ENCODE peak calls at places on chromosome 22, in four cellular contexts. W is endodermal cell, P is spleen, J is ovary. I is an unnamed sample.

GRCh38 chr22:30420401-30421178 is 5.0 kb upstream of the MTFP1 start:
- DNase-seq in P (no peak), W (no peak), J (no peak), I (no peak)

GRCh38 chr22:21803859-21804258 is 63.6 kb downstream of the MAPK1 start:
- DNase-seq in W (no peak), J (no peak), P (no peak), I (no peak)

GRCh38 chr22:25369133-25369532 is 149.7 kb downstream of the CRYBB2 start:
- DNase-seq in P (no peak), J (no peak), W (no peak), I (no peak)

GRCh38 chr22:46436595-46437163 is 100.7 kb downstream of the CELSR1 start:
- DNase-seq in J (no peak), P (no peak), W (no peak), I (no peak)

GRCh38 chr22:43541462-43542407 is 129.9 kb downstream of the MPPED1 start:
- DNase-seq in P (no peak), J (no peak), W (no peak), I (peak; percentile 31)

GRCh38 chr22:48714231-48714630 is 1113.4 kb downstream of the BRD1 start:
- DNase-seq in P (peak; percentile 53), J (no peak), W (peak; percentile 34), I (peak; percentile 18)

GRCh38 chr22:26673485-26673884 is 16.1 kb downstream of the MIAT start:
- DNase-seq in J (no peak), W (no peak), P (no peak), I (no peak)

GRCh38 chr22:19885841-19886592 is 31.3 kb upstream of the GNB1L start:
- DNase-seq in W (peak; percentile 44), J (no peak), P (peak; percentile 78), I (peak; percentile 66)

GRCh38 chr22:17734197-17734596 is 40.1 kb downstream of the BID start:
- DNase-seq in J (no peak), W (peak; percentile 6), P (no peak), I (no peak)

GRCh38 chr22:43848366-43849171 is 13.7 kb downstream of the SULT4A1 start:
- DNase-seq in J (no peak), P (peak; percentile 63), W (peak; percentile 79), I (peak; percentile 55)

GRCh38 chr22:20257474-20258299 is 10.4 kb downstream of the RTN4R start:
- DNase-seq in W (no peak), P (no peak), J (no peak), I (no peak)

GRCh38 chr22:42471441-42471840 is 39.2 kb upstream of the NFAM1 start:
- DNase-seq in W (no peak), J (no peak), P (no peak), I (no peak)

GRCh38 chr22:30422481-30423295 is 2.9 kb upstream of the MTFP1 start:
- DNase-seq in W (peak; percentile 92), P (no peak), J (peak; percentile 50), I (peak; percentile 90)

GRCh38 chr22:21457023-21457787 is 10.0 kb upstream of the TMEM191C start:
- DNase-seq in W (peak; percentile 50), P (peak; percentile 56), J (no peak), I (no peak)

GRCh38 chr22:33859311-33859710 is 61.0 kb downstream of the LARGE1 start:
- DNase-seq in P (no peak), J (no peak), W (no peak), I (no peak)

GRCh38 chr22:40006641-40007040 is 11.9 kb downstream of the FAM83F start:
- DNase-seq in J (no peak), P (peak; percentile 71), W (no peak), I (peak; percentile 31)

GRCh38 chr22:43110927-43111623 is 525 bp downstream of the BIK start:
- DNase-seq in J (peak; percentile 32), P (peak; percentile 84), W (peak; percentile 68), I (no peak)

DNA sequence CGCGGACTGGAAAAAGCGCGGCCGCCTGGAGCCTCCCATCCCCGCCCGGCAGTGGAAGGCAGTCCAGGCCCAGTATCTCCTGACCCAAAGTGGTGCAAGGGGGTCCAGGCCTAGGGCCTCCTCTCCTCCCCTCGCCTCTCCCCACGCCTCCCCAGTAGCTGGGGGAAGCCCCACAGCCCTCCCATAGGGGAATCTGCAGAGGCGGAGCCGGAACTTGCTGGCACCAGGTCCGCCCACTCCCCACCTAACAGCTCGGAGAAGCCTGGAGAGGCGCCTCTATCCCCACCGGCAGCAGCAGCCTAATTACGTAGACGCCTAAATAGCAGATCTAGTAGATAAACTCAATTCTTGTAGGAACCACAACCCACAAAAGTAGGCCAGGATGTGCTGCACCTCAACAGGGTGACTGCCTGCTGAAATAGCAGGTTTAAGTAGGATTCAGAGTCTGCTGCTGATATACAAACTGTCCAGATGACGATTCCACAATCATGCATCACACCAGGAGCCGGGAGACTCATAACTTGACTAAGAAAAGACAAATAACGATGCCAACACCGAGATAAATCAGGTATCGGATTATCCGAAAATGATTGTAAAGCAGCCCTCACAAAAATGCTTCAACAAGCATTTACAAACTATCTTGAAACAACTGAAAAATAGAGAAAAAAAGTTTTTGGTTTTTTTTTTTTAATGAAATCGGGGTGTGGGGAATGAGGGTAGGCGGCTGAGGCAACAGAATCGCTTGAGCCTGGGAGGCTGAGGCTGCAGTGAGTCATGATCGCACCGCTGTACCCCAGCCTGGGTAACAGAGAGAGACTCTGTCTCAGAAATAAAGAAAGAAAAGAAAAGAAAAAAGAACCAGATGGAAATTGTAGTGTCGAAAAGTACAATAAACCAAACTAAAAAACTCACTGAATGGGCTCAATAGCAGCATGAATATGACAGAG is 11.4 kb upstream of the BRD1 start:
- DNase-seq in P (peak; percentile 89), J (no peak), W (peak; percentile 75), I (peak; percentile 46)
- H3K4me3 ChIP-seq in P (peak overlapping the region; percentile 31), J (no peak overlapping the region), W (no peak overlapping the region), I (no peak overlapping the region)

GRCh38 chr22:31951201-31952093 is 7.1 kb downstream of the YWHAH start:
- DNase-seq in W (no peak), J (no peak), P (peak; percentile 47), I (no peak)

GRCh38 chr22:31952094-31952401 is 7.7 kb downstream of the YWHAH start:
- DNase-seq in J (no peak), P (no peak), W (no peak), I (no peak)

GRCh38 chr22:31953251-31953650 is 8.9 kb downstream of the YWHAH start:
- DNase-seq in P (no peak), J (no peak), W (no peak), I (no peak)

GRCh38 chr22:31950226-31950625 is 5.9 kb downstream of the YWHAH start:
- DNase-seq in J (no peak), W (no peak), P (peak; percentile 14), I (no peak)

DNA sequence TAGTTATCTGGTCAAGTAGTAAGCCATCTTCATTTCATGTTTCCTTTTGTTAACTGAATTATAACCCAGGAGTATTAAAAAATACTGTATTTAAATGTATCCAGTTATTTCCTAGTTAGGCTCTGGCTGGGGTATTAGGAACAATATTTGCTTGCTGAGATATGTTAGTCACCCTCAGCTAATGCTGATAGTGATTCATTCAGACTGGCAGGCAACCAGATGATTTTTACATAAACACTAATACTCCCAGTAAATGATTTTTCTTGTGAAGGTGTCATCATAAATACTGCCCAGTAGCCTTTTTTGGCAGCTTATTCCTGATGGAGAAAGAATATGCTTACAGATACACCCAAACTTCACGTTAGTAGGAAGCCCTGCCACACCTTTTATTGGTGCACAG is 8.1 kb downstream of the YWHAH start:
- DNase-seq in W (no peak), J (no peak), P (no peak), I (no peak)
- H3K27ac ChIP-seq in W (no peak overlapping the region), J (no peak overlapping the region), P (no peak overlapping the region), I (peak overlapping the region; percentile 30)

GRCh38 chr22:38173156-38173906 is 8.3 kb downstream of the PLA2G6 start:
- DNase-seq in W (no peak), J (no peak), P (no peak), I (no peak)

GRCh38 chr22:38176170-38176741 is 5.4 kb downstream of the PLA2G6 start:
- DNase-seq in W (no peak), J (peak; percentile 59), P (peak; percentile 87), I (peak; percentile 80)

GRCh38 chr22:38177044-38177443 is 4.6 kb downstream of the PLA2G6 start:
- DNase-seq in J (peak; percentile 16), P (no peak), W (no peak), I (peak; percentile 17)

GRCh38 chr22:38174626-38175025 is 7.0 kb downstream of the PLA2G6 start:
- DNase-seq in J (no peak), P (no peak), W (no peak), I (no peak)

GRCh38 chr22:38175206-38176118 is 6.2 kb downstream of the PLA2G6 start:
- DNase-seq in J (no peak), W (no peak), P (no peak), I (peak; percentile 72)
- H3K4me1 ChIP-seq in J (peaks cover 8% of the 10 kb centered on the region), W (peaks cover 2% of the 10 kb centered on the region), P (peaks cover 26% of the 10 kb centered on the region), I (no peaks in the 10 kb centered on the region)

DNA sequence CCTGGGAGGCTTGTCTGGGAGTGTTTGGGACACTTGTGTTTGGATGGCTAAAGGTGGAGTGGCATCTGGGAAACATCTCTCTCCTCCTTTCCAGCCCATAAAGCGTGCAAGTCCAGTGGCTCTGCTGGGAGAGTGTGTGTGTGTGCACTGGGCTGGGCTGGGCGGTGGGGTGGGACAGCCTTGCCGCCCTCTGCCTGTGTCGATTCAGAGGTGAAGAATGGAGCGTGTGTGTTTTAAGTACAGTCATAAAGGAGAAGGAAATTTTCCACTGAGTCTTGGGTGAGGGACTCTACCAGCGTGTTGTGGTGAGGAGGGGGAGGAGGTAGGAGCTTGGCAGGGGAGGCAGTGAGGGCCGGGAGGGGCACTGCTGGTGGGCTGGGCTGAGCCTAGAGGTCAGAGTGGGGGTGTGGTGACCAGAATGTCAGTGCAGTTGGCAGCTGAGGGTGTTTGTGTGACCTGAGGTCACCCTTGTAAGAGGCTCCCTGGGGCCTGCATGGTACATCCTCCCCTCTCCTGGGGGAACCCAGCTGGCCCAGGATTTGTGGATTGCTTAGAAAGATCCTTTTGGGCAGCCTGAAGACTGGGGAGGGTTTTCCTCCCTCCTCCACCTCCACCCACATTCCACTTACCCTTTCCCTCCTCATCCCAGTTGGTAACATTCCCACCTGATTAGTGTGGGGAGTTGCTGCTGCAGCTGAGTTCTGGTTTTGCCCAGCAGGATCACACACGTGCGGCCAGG is 1.7 kb downstream of the TIMP3 start:
- DNase-seq in W (peak; percentile 67), J (peak; percentile 46), P (no peak), I (peak; percentile 82)
- H3K4me3 ChIP-seq in W (peak overlapping the region; percentile 88), J (peak overlapping the region; percentile 61), P (peak overlapping the region; percentile 92), I (peak overlapping the region; percentile 68)

DNA sequence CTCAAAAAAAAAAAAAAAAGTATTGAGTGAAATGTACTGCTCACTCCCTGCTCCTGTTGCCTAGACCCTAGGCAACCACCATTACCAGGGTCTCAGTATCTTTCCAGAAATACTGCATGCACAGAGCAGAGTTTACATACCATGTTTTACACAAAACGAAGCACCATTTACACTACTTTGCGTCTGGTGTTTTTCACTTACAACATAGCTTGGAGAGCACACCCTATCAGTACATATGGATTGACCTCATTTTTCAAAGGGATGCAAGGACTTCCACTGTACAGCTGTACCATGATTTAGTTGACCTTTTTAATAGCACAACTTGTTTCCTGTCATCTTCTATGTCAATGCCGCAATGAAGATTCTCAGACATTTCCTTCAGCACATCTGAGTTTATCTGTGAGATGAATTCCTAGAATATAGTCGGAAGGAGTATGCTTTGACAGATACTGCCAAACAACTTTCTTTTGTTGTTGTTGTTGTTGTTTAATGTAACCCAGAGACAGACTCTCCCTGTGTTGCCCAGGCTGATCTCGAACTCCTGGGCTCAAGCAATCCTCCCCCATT is 6.2 kb downstream of the MYH9 start:
- DNase-seq in J (no peak), W (no peak), P (no peak), I (no peak)
- H3K27ac ChIP-seq in J (no peak overlapping the region), W (no peak overlapping the region), P (peak overlapping the region; percentile 97), I (peak overlapping the region; percentile 42)

GRCh38 chr22:38964989-38965388 is 7.6 kb downstream of the APOBEC3A start:
- DNase-seq in W (no peak), P (peak; percentile 62), J (no peak), I (no peak)
- H3K4me1 ChIP-seq in W (peaks cover 6% of the 10 kb centered on the region), P (peaks cover 5% of the 10 kb centered on the region), J (no peaks in the 10 kb centered on the region), I (no peaks in the 10 kb centered on the region)